ENCODE peak calls at places on chromosomes 11 and 22, in nine cellular contexts. W is ovary, I is RWPE2, D is RWPE1, P is GM10248, Y is AG04450, A is GM13977, U is HFFc6, L is body of pancreas. V is an unnamed sample.

GRCh38 chr11:89381094-89381493 is 110.1 kb downstream of the NOX4 start:
- DNase-seq in L (no peak), P (no peak), I (peak), A (no peak), D (peak), W (no peak), Y (peak), U (peak), V (peak)

GRCh38 chr11:70233511-70233919 is 30.4 kb downstream of the FADD start:
- DNase-seq in L (no peak), I (peak), A (peak), W (no peak), Y (peak), P (peak), D (peak), U (peak), V (peak)

GRCh38 chr11:6608726-6609501 is 3.1 kb downstream of the TAF10 start:
- DNase-seq in W (no peak), Y (no peak), P (no peak), D (no peak), I (peak), L (no peak), A (no peak), U (no peak), V (no peak)

GRCh38 chr11:69367211-69367964 is 73.4 kb downstream of the MYEOV start:
- DNase-seq in A (no peak), L (no peak), I (no peak), Y (no peak), P (no peak), U (no peak), W (no peak), D (no peak), V (no peak)

GRCh38 chr11:128279861-128280260 is 307.5 kb downstream of the ETS1 start:
- DNase-seq in W (no peak), D (peak), Y (no peak), L (no peak), I (no peak), A (no peak), P (no peak), U (peak), V (no peak)

GRCh38 chr22:32858957-32859356 is 57.5 kb downstream of the TIMP3 start:
- DNase-seq in P (no peak), D (no peak), W (no peak), L (no peak), Y (no peak), I (no peak), U (no peak), A (no peak), V (no peak)

GRCh38 chr11:3046190-3046589 is 11.0 kb downstream of the CARS1 start:
- DNase-seq in Y (no peak), A (no peak), U (no peak), P (no peak), W (no peak), I (no peak), D (no peak), L (no peak), V (no peak)

GRCh38 chr11:91978747-91979146 is 245.9 kb upstream of the FAT3 start:
- DNase-seq in U (peak), I (no peak), W (no peak), D (peak), A (no peak), Y (no peak), L (no peak), P (no peak), V (peak)

GRCh38 chr11:1238767-1239595 is 16.1 kb downstream of the MUC5B start:
- DNase-seq in A (no peak), U (no peak), P (no peak), Y (no peak), D (peak), L (peak), W (no peak), I (no peak), V (no peak)

GRCh38 chr22:47055073-47055355 is 292.6 kb downstream of the TBC1D22A start:
- DNase-seq in U (no peak), L (no peak), D (no peak), A (no peak), P (no peak), Y (no peak), I (no peak), W (no peak), V (no peak)

DNA sequence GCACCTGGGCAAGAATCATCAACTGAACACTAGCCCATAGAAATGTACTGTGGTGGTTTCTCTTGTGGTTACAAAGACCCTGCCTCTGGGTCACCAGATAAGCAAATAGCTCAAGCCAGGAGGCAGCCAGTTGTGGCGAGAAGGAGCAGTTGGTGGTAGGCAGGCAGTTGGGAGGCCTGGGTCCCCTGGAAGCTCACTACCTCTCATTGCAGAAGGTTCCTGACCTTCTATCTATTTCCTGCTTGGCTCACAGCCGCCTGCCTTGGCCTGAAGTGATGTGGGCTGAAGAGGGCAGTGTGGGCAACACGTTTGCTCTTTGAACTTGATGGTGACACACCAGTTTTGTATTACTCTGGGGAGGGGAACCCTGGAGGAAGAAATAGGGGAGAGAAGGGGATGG is 34.7 kb downstream of the NECTIN1 start:
- DNase-seq in U (no peak), W (no peak), Y (no peak), D (no peak), P (peak), I (no peak), L (peak), A (peak), V (no peak)
- TF ChIP-seq CTCF in U (peak), W (no peak), Y (no peak), D (no peak), P (peak), I (peak), L (peak), A (peak), V (no peak)

GRCh38 chr11:17405232-17406005 is 17.0 kb upstream of the KCNJ11 start:
- DNase-seq in W (peak), U (peak), D (no peak), Y (no peak), I (no peak), P (no peak), A (no peak), L (peak), V (peak)
- TF ChIP-seq CTCF in W (no peak), U (no peak), D (no peak), Y (peak), I (no peak), P (no peak), A (no peak), L (peak), V (no peak)

GRCh38 chr11:114026355-114026754 is 33.2 kb upstream of the ZBTB16 start:
- DNase-seq in A (no peak), W (no peak), Y (no peak), D (no peak), P (no peak), U (no peak), I (no peak), L (peak), V (peak)
- TF ChIP-seq CTCF in A (no peak), W (no peak), Y (no peak), D (no peak), P (no peak), U (peak), I (peak), L (no peak), V (peak)

DNA sequence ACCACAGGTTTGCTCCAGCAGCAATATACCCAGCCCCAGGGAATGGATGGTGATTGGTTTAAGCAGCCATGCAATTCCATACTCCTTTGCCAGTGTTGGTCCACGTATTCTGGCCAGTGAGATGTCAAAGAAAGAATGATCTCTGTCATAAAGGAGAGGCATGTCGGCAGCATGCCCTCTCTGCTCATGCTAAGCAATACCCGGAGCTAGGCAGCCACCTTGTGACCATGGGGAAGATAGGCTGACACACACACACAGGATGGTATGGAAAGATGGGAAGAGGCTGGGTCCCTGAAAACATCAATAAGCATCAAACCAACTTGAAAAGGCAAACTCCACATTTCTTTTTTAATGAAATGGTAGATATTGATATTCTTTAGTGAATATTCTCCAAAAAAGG is 5.1 kb downstream of the ABCC8 start:
- DNase-seq in U (no peak), Y (no peak), A (no peak), I (no peak), L (peak), D (no peak), W (no peak), P (no peak), V (no peak)
- TF ChIP-seq CTCF in U (no peak), Y (no peak), A (no peak), I (no peak), L (no peak), D (no peak), W (no peak), P (no peak), V (no peak)